ENCODE peak calls at places on chromosomes 7 and 10, in ten cellular contexts. M, Q, V, I, E, G, T, W, N and Y are unnamed samples.

GRCh38 chr10:104445359-104445758 is 91.7 kb downstream of the CFAP58 start:
- DNase-seq in M (no peak), Q (no peak), V (no peak), I (no peak), E (no peak), G (no peak), T (no peak), W (no peak), N (no peak), Y (no peak)

GRCh38 chr7:112484671-112485097 is 3.9 kb downstream of the LSMEM1 start:
- DNase-seq in M (no peak), Q (no peak), V (no peak), I (no peak), E (no peak), G (no peak), T (no peak), W (no peak), N (no peak), Y (no peak)

GRCh38 chr7:105015631-105015965 is 1.6 kb downstream of the KMT2E start:
- DNase-seq in M (no peak), Q (no peak), V (no peak), I (peak), E (no peak), G (peak), T (peak), W (no peak), N (no peak), Y (no peak)

GRCh38 chr10:77637474-77637985 is at the start of gene KCNMA1:
- DNase-seq in M (peak), Q (peak), V (peak), I (no peak), E (no peak), G (no peak), T (peak), W (no peak), N (peak), Y (no peak)

GRCh38 chr10:112343056-112343806 is 30.7 kb upstream of the ACSL5 start:
- DNase-seq in M (no peak), Q (no peak), V (no peak), I (no peak), E (no peak), G (no peak), T (no peak), W (no peak), N (no peak), Y (no peak)

GRCh38 chr7:44959433-44959951 is 19.3 kb downstream of the MYO1G start:
- DNase-seq in M (no peak), Q (no peak), V (no peak), I (peak), E (no peak), G (no peak), T (no peak), W (no peak), N (no peak), Y (peak)

GRCh38 chr10:33193057-33193866 is 141.2 kb downstream of the NRP1 start:
- DNase-seq in M (peak), Q (peak), V (peak), I (peak), E (peak), G (peak), T (peak), W (peak), N (peak), Y (peak)

GRCh38 chr10:131897297-131897899 is 3.4 kb upstream of the PPP2R2D start:
- DNase-seq in M (no peak), Q (peak), V (no peak), I (no peak), E (no peak), G (no peak), T (no peak), W (no peak), N (no peak), Y (no peak)

GRCh38 chr7:158263110-158263963 is 324.3 kb downstream of the PTPRN2 start:
- DNase-seq in M (peak), Q (peak), V (no peak), I (no peak), E (no peak), G (no peak), T (no peak), W (no peak), N (peak), Y (no peak)

GRCh38 chr10:84522612-84523462 is 194.4 kb downstream of the CCSER2 start:
- DNase-seq in M (no peak), Q (no peak), V (no peak), I (no peak), E (no peak), G (no peak), T (no peak), W (no peak), N (no peak), Y (no peak)

GRCh38 chr7:157313645-157314044 is 23.2 kb upstream of the DNAJB6 start:
- DNase-seq in M (no peak), Q (no peak), V (no peak), I (no peak), E (no peak), G (no peak), T (no peak), W (no peak), N (no peak), Y (no peak)

GRCh38 chr10:121510201-121510771 is 88.0 kb downstream of the FGFR2 start:
- DNase-seq in M (no peak), Q (no peak), V (no peak), I (no peak), E (no peak), G (no peak), T (no peak), W (no peak), N (no peak), Y (no peak)